ENCODE peak calls at places on chromosomes 13 and 19, in eight cellular contexts. One of them, this sample, is unnamed.

GRCh38 chr13:65892859-65893258 is 1337.3 kb downstream of the PCDH9 start:
- DNase-seq in stimulated activated CD4-positive, alpha-beta T cell treated with anti-CD3 and anti-CD28 coated beads, Interleukin-2, amount 100 ng/mL, for 24 hours: no peak
- DNase-seq in HCEC 1CT: peak; percentile 22
- DNase-seq in T-cell: no peak
- DNase-seq in neural crest cell: no peak
- DNase-seq in AG20443: no peak
- DNase-seq in AG09309: no peak
- DNase-seq in kidney tubule cell: peak; percentile 6
- DNase-seq in this sample: no peak

GRCh38 chr13:27599845-27600553 is 20.3 kb downstream of the LNX2 start:
- DNase-seq in HCEC 1CT: peak; percentile 77
- DNase-seq in kidney tubule cell: peak; percentile 86
- DNase-seq in neural crest cell: no peak
- DNase-seq in T-cell: no peak
- DNase-seq in AG20443: peak; percentile 70
- DNase-seq in AG09309: peak; percentile 61
- DNase-seq in stimulated activated CD4-positive, alpha-beta T cell treated with anti-CD3 and anti-CD28 coated beads, Interleukin-2, amount 100 ng/mL, for 24 hours: no peak
- DNase-seq in this sample: no peak

GRCh38 chr13:48804836-48805601 is 151.3 kb downstream of the CYSLTR2 start:
- DNase-seq in kidney tubule cell: peak; percentile 92
- DNase-seq in AG09309: no peak
- DNase-seq in T-cell: no peak
- DNase-seq in stimulated activated CD4-positive, alpha-beta T cell treated with anti-CD3 and anti-CD28 coated beads, Interleukin-2, amount 100 ng/mL, for 24 hours: no peak
- DNase-seq in HCEC 1CT: peak; percentile 61
- DNase-seq in AG20443: no peak
- DNase-seq in neural crest cell: no peak
- DNase-seq in this sample: no peak

GRCh38 chr19:3289971-3290569 is 65.6 kb downstream of the CELF5 start:
- DNase-seq in kidney tubule cell: peak; percentile 9
- DNase-seq in HCEC 1CT: no peak
- DNase-seq in AG20443: no peak
- DNase-seq in stimulated activated CD4-positive, alpha-beta T cell treated with anti-CD3 and anti-CD28 coated beads, Interleukin-2, amount 100 ng/mL, for 24 hours: no peak
- DNase-seq in T-cell: no peak
- DNase-seq in neural crest cell: no peak
- DNase-seq in AG09309: no peak
- DNase-seq in this sample: no peak

GRCh38 chr13:112877496-112877895 is 91.5 kb upstream of the MCF2L start:
- DNase-seq in AG09309: no peak
- DNase-seq in HCEC 1CT: no peak
- DNase-seq in neural crest cell: no peak
- DNase-seq in T-cell: no peak
- DNase-seq in AG20443: no peak
- DNase-seq in kidney tubule cell: no peak
- DNase-seq in stimulated activated CD4-positive, alpha-beta T cell treated with anti-CD3 and anti-CD28 coated beads, Interleukin-2, amount 100 ng/mL, for 24 hours: no peak
- DNase-seq in this sample: no peak

GRCh38 chr13:107450426-107450825 is 764.9 kb downstream of the LIG4 start:
- DNase-seq in AG20443: no peak
- DNase-seq in AG09309: no peak
- DNase-seq in neural crest cell: no peak
- DNase-seq in stimulated activated CD4-positive, alpha-beta T cell treated with anti-CD3 and anti-CD28 coated beads, Interleukin-2, amount 100 ng/mL, for 24 hours: no peak
- DNase-seq in kidney tubule cell: no peak
- DNase-seq in T-cell: no peak
- DNase-seq in HCEC 1CT: peak; percentile 43
- DNase-seq in this sample: no peak

GRCh38 chr13:110454956-110455355 is 106.6 kb downstream of the RAB20 start:
- DNase-seq in stimulated activated CD4-positive, alpha-beta T cell treated with anti-CD3 and anti-CD28 coated beads, Interleukin-2, amount 100 ng/mL, for 24 hours: no peak
- DNase-seq in AG09309: no peak
- DNase-seq in HCEC 1CT: no peak
- DNase-seq in T-cell: no peak
- DNase-seq in AG20443: no peak
- DNase-seq in neural crest cell: no peak
- DNase-seq in kidney tubule cell: no peak
- DNase-seq in this sample: no peak

GRCh38 chr13:93217701-93218100 is 8.9 kb upstream of the GPC6 start:
- DNase-seq in neural crest cell: no peak
- DNase-seq in kidney tubule cell: no peak
- DNase-seq in AG20443: no peak
- DNase-seq in stimulated activated CD4-positive, alpha-beta T cell treated with anti-CD3 and anti-CD28 coated beads, Interleukin-2, amount 100 ng/mL, for 24 hours: no peak
- DNase-seq in T-cell: no peak
- DNase-seq in AG09309: no peak
- DNase-seq in HCEC 1CT: no peak
- DNase-seq in this sample: no peak

GRCh38 chr19:34308381-34309367 is 54.3 kb downstream of the GARRE1 start:
- DNase-seq in neural crest cell: no peak
- DNase-seq in T-cell: peak; percentile 53
- DNase-seq in stimulated activated CD4-positive, alpha-beta T cell treated with anti-CD3 and anti-CD28 coated beads, Interleukin-2, amount 100 ng/mL, for 24 hours: no peak
- DNase-seq in kidney tubule cell: no peak
- DNase-seq in AG20443: peak; percentile 28
- DNase-seq in AG09309: no peak
- DNase-seq in HCEC 1CT: no peak
- DNase-seq in this sample: peak; percentile 22

GRCh38 chr13:74148437-74148836 is 14.2 kb upstream of the KLF12 start:
- DNase-seq in neural crest cell: no peak
- DNase-seq in T-cell: no peak
- DNase-seq in kidney tubule cell: no peak
- DNase-seq in AG09309: no peak
- DNase-seq in HCEC 1CT: no peak
- DNase-seq in stimulated activated CD4-positive, alpha-beta T cell treated with anti-CD3 and anti-CD28 coated beads, Interleukin-2, amount 100 ng/mL, for 24 hours: no peak
- DNase-seq in AG20443: no peak
- DNase-seq in this sample: no peak

GRCh38 chr19:34041922-34042521 is 130.3 kb upstream of the LSM14A start:
- DNase-seq in AG20443: peak; percentile 78
- DNase-seq in T-cell: peak; percentile 31
- DNase-seq in stimulated activated CD4-positive, alpha-beta T cell treated with anti-CD3 and anti-CD28 coated beads, Interleukin-2, amount 100 ng/mL, for 24 hours: peak; percentile 82
- DNase-seq in AG09309: peak; percentile 24
- DNase-seq in HCEC 1CT: peak; percentile 51
- DNase-seq in neural crest cell: peak; percentile 74
- DNase-seq in kidney tubule cell: peak; percentile 54
- DNase-seq in this sample: peak; percentile 57

GRCh38 chr19:35641515-35642151 is at the start of gene ETV2:
- DNase-seq in HCEC 1CT: peak; percentile 28
- DNase-seq in AG20443: no peak
- DNase-seq in neural crest cell: peak; percentile 18
- DNase-seq in AG09309: no peak
- DNase-seq in T-cell: no peak
- DNase-seq in stimulated activated CD4-positive, alpha-beta T cell treated with anti-CD3 and anti-CD28 coated beads, Interleukin-2, amount 100 ng/mL, for 24 hours: peak; percentile 35
- DNase-seq in kidney tubule cell: no peak
- DNase-seq in this sample: peak; percentile 38

GRCh38 chr13:111484129-111484925 is 163.9 kb downstream of the TEX29 start:
- DNase-seq in HCEC 1CT: no peak
- DNase-seq in T-cell: no peak
- DNase-seq in kidney tubule cell: no peak
- DNase-seq in AG20443: no peak
- DNase-seq in neural crest cell: no peak
- DNase-seq in AG09309: no peak
- DNase-seq in stimulated activated CD4-positive, alpha-beta T cell treated with anti-CD3 and anti-CD28 coated beads, Interleukin-2, amount 100 ng/mL, for 24 hours: no peak
- DNase-seq in this sample: no peak

GRCh38 chr19:7478173-7478842 is 10.5 kb downstream of the PEX11G start:
- DNase-seq in kidney tubule cell: no peak
- DNase-seq in HCEC 1CT: no peak
- DNase-seq in AG20443: no peak
- DNase-seq in neural crest cell: no peak
- DNase-seq in stimulated activated CD4-positive, alpha-beta T cell treated with anti-CD3 and anti-CD28 coated beads, Interleukin-2, amount 100 ng/mL, for 24 hours: no peak
- DNase-seq in AG09309: no peak
- DNase-seq in T-cell: no peak
- DNase-seq in this sample: no peak

GRCh38 chr19:47228168-47228936 is 2.6 kb downstream of the BBC3 start:
- DNase-seq in T-cell: no peak
- DNase-seq in stimulated activated CD4-positive, alpha-beta T cell treated with anti-CD3 and anti-CD28 coated beads, Interleukin-2, amount 100 ng/mL, for 24 hours: peak; percentile 49
- DNase-seq in neural crest cell: no peak
- DNase-seq in HCEC 1CT: peak; percentile 31
- DNase-seq in AG20443: peak; percentile 34
- DNase-seq in kidney tubule cell: peak; percentile 74
- DNase-seq in AG09309: no peak
- DNase-seq in this sample: peak; percentile 47

GRCh38 chr19:49481020-49481683 is 6.3 kb upstream of the RPL13A start:
- DNase-seq in T-cell: no peak
- DNase-seq in neural crest cell: no peak
- DNase-seq in kidney tubule cell: no peak
- DNase-seq in stimulated activated CD4-positive, alpha-beta T cell treated with anti-CD3 and anti-CD28 coated beads, Interleukin-2, amount 100 ng/mL, for 24 hours: no peak
- DNase-seq in AG09309: no peak
- DNase-seq in HCEC 1CT: no peak
- DNase-seq in AG20443: no peak
- DNase-seq in this sample: no peak

GRCh38 chr13:106103779-106104178 is 431.7 kb downstream of the EFNB2 start:
- DNase-seq in AG09309: peak; percentile 93
- DNase-seq in stimulated activated CD4-positive, alpha-beta T cell treated with anti-CD3 and anti-CD28 coated beads, Interleukin-2, amount 100 ng/mL, for 24 hours: no peak
- DNase-seq in neural crest cell: no peak
- DNase-seq in kidney tubule cell: no peak
- DNase-seq in AG20443: peak; percentile 24
- DNase-seq in T-cell: no peak
- DNase-seq in HCEC 1CT: no peak
- DNase-seq in this sample: no peak

GRCh38 chr13:110361365-110361911 is 54.4 kb downstream of the COL4A2 start:
- DNase-seq in AG20443: peak; percentile 94
- DNase-seq in T-cell: no peak
- DNase-seq in HCEC 1CT: no peak
- DNase-seq in AG09309: peak; percentile 76
- DNase-seq in stimulated activated CD4-positive, alpha-beta T cell treated with anti-CD3 and anti-CD28 coated beads, Interleukin-2, amount 100 ng/mL, for 24 hours: no peak
- DNase-seq in kidney tubule cell: no peak
- DNase-seq in neural crest cell: no peak
- DNase-seq in this sample: no peak

GRCh38 chr13:106416645-106417044 is 118.8 kb downstream of the EFNB2 start:
- DNase-seq in kidney tubule cell: no peak
- DNase-seq in HCEC 1CT: no peak
- DNase-seq in neural crest cell: no peak
- DNase-seq in AG09309: no peak
- DNase-seq in stimulated activated CD4-positive, alpha-beta T cell treated with anti-CD3 and anti-CD28 coated beads, Interleukin-2, amount 100 ng/mL, for 24 hours: no peak
- DNase-seq in AG20443: no peak
- DNase-seq in T-cell: no peak
- DNase-seq in this sample: no peak

GRCh38 chr13:64640002-64640401 is 2590.1 kb downstream of the PCDH9 start:
- DNase-seq in stimulated activated CD4-positive, alpha-beta T cell treated with anti-CD3 and anti-CD28 coated beads, Interleukin-2, amount 100 ng/mL, for 24 hours: no peak
- DNase-seq in AG09309: no peak
- DNase-seq in T-cell: no peak
- DNase-seq in neural crest cell: no peak
- DNase-seq in kidney tubule cell: no peak
- DNase-seq in HCEC 1CT: no peak
- DNase-seq in AG20443: no peak
- DNase-seq in this sample: no peak

GRCh38 chr19:19274146-19274545 is 1.0 kb upstream of the TM6SF2 start:
- DNase-seq in kidney tubule cell: no peak
- DNase-seq in HCEC 1CT: no peak
- DNase-seq in T-cell: no peak
- DNase-seq in AG09309: no peak
- DNase-seq in AG20443: no peak
- DNase-seq in neural crest cell: no peak
- DNase-seq in stimulated activated CD4-positive, alpha-beta T cell treated with anti-CD3 and anti-CD28 coated beads, Interleukin-2, amount 100 ng/mL, for 24 hours: no peak
- DNase-seq in this sample: no peak

GRCh38 chr19:50511069-50511822 is at the start of gene JOSD2:
- DNase-seq in HCEC 1CT: peak; percentile 100
- DNase-seq in stimulated activated CD4-positive, alpha-beta T cell treated with anti-CD3 and anti-CD28 coated beads, Interleukin-2, amount 100 ng/mL, for 24 hours: peak; percentile 96
- DNase-seq in AG20443: peak; percentile 98
- DNase-seq in AG09309: peak; percentile 94
- DNase-seq in neural crest cell: peak; percentile 90
- DNase-seq in T-cell: peak; percentile 98
- DNase-seq in kidney tubule cell: peak; percentile 99
- DNase-seq in this sample: peak; percentile 94

GRCh38 chr13:107964356-107964755 is 251.0 kb downstream of the LIG4 start:
- DNase-seq in stimulated activated CD4-positive, alpha-beta T cell treated with anti-CD3 and anti-CD28 coated beads, Interleukin-2, amount 100 ng/mL, for 24 hours: no peak
- DNase-seq in T-cell: no peak
- DNase-seq in AG09309: no peak
- DNase-seq in kidney tubule cell: no peak
- DNase-seq in HCEC 1CT: no peak
- DNase-seq in neural crest cell: no peak
- DNase-seq in AG20443: no peak
- DNase-seq in this sample: no peak

GRCh38 chr13:27304099-27304498 is 33.5 kb downstream of the RASL11A start:
- DNase-seq in AG09309: no peak
- DNase-seq in stimulated activated CD4-positive, alpha-beta T cell treated with anti-CD3 and anti-CD28 coated beads, Interleukin-2, amount 100 ng/mL, for 24 hours: no peak
- DNase-seq in neural crest cell: no peak
- DNase-seq in T-cell: no peak
- DNase-seq in kidney tubule cell: no peak
- DNase-seq in HCEC 1CT: no peak
- DNase-seq in AG20443: no peak
- DNase-seq in this sample: no peak

GRCh38 chr19:49677232-49677881 is at the start of gene PRMT1:
- DNase-seq in T-cell: peak; percentile 49
- DNase-seq in stimulated activated CD4-positive, alpha-beta T cell treated with anti-CD3 and anti-CD28 coated beads, Interleukin-2, amount 100 ng/mL, for 24 hours: peak; percentile 60
- DNase-seq in kidney tubule cell: peak; percentile 41
- DNase-seq in AG09309: no peak
- DNase-seq in AG20443: peak; percentile 40
- DNase-seq in HCEC 1CT: no peak
- DNase-seq in neural crest cell: peak; percentile 51
- DNase-seq in this sample: no peak

GRCh38 chr13:25905411-25906010 is 146.3 kb downstream of the SHISA2 start:
- DNase-seq in kidney tubule cell: no peak
- DNase-seq in T-cell: no peak
- DNase-seq in AG20443: no peak
- DNase-seq in HCEC 1CT: no peak
- DNase-seq in stimulated activated CD4-positive, alpha-beta T cell treated with anti-CD3 and anti-CD28 coated beads, Interleukin-2, amount 100 ng/mL, for 24 hours: no peak
- DNase-seq in AG09309: no peak
- DNase-seq in neural crest cell: no peak
- DNase-seq in this sample: no peak

GRCh38 chr13:33260168-33261098 is 25.1 kb downstream of the STARD13 start:
- DNase-seq in HCEC 1CT: peak; percentile 60
- DNase-seq in AG20443: no peak
- DNase-seq in T-cell: no peak
- DNase-seq in kidney tubule cell: no peak
- DNase-seq in neural crest cell: no peak
- DNase-seq in stimulated activated CD4-positive, alpha-beta T cell treated with anti-CD3 and anti-CD28 coated beads, Interleukin-2, amount 100 ng/mL, for 24 hours: no peak
- DNase-seq in AG09309: no peak
- DNase-seq in this sample: no peak

GRCh38 chr19:13086341-13086740 is 16.3 kb downstream of the LYL1 start:
- DNase-seq in HCEC 1CT: no peak
- DNase-seq in AG09309: no peak
- DNase-seq in neural crest cell: no peak
- DNase-seq in AG20443: no peak
- DNase-seq in T-cell: no peak
- DNase-seq in stimulated activated CD4-positive, alpha-beta T cell treated with anti-CD3 and anti-CD28 coated beads, Interleukin-2, amount 100 ng/mL, for 24 hours: no peak
- DNase-seq in kidney tubule cell: no peak
- DNase-seq in this sample: no peak

GRCh38 chr19:41615207-41615606 is 11.7 kb downstream of the CEACAM4 start:
- DNase-seq in kidney tubule cell: no peak
- DNase-seq in stimulated activated CD4-positive, alpha-beta T cell treated with anti-CD3 and anti-CD28 coated beads, Interleukin-2, amount 100 ng/mL, for 24 hours: no peak
- DNase-seq in AG09309: no peak
- DNase-seq in T-cell: no peak
- DNase-seq in AG20443: no peak
- DNase-seq in neural crest cell: no peak
- DNase-seq in HCEC 1CT: no peak
- DNase-seq in this sample: no peak

GRCh38 chr19:38228491-38229439 is 4.7 kb upstream of the DPF1 start:
- DNase-seq in AG20443: no peak
- DNase-seq in HCEC 1CT: no peak
- DNase-seq in AG09309: no peak
- DNase-seq in neural crest cell: peak; percentile 64
- DNase-seq in kidney tubule cell: no peak
- DNase-seq in stimulated activated CD4-positive, alpha-beta T cell treated with anti-CD3 and anti-CD28 coated beads, Interleukin-2, amount 100 ng/mL, for 24 hours: no peak
- DNase-seq in T-cell: no peak
- DNase-seq in this sample: no peak

GRCh38 chr13:28568286-28568685 is 73.4 kb upstream of the FLT1 start:
- DNase-seq in neural crest cell: no peak
- DNase-seq in AG20443: no peak
- DNase-seq in HCEC 1CT: no peak
- DNase-seq in stimulated activated CD4-positive, alpha-beta T cell treated with anti-CD3 and anti-CD28 coated beads, Interleukin-2, amount 100 ng/mL, for 24 hours: no peak
- DNase-seq in T-cell: no peak
- DNase-seq in AG09309: no peak
- DNase-seq in kidney tubule cell: no peak
- DNase-seq in this sample: no peak

This sample was measured in effector memory CD8-positive, alpha-beta T cell.